ENCODE peak calls at places on chromosomes 2 and 18, in four cellular contexts. P is H9, V is SJSA1, O is endothelial cell of umbilical vein. C is an unnamed sample.

GRCh38 chr2:148534416-148535205 is 109.9 kb upstream of the EPC2 start:
- DNase-seq in P (no peak), V (no peak), O (no peak), C (no peak)

GRCh38 chr2:48140586-48140985 is 234.3 kb upstream of the FBXO11 start:
- DNase-seq in P (no peak), V (no peak), O (no peak), C (no peak)

GRCh38 chr2:170235860-170236638 is 58.1 kb downstream of the MYO3B start:
- DNase-seq in P (peak; percentile 50), V (peak; percentile 22), O (peak; percentile 72), C (no peak)

GRCh38 chr2:113175101-113175628 is 1.4 kb downstream of the PSD4 start:
- DNase-seq in P (no peak), V (no peak), O (no peak), C (peak; percentile 28)

GRCh38 chr2:133171396-133172004 is 396.8 kb downstream of the NCKAP5 start:
- DNase-seq in P (no peak), V (peak; percentile 76), O (peak; percentile 79), C (no peak)

GRCh38 chr2:37149626-37150322 is 7.0 kb downstream of the EIF2AK2 start:
- DNase-seq in P (no peak), V (no peak), O (peak; percentile 75), C (no peak)

GRCh38 chr2:191155608-191156071 is 4.8 kb upstream of the STAT4 start:
- DNase-seq in P (no peak), V (peak; percentile 34), O (peak; percentile 69), C (no peak)

GRCh38 chr2:232348936-232349335 is 29.6 kb upstream of the ALPP start:
- DNase-seq in P (no peak), V (no peak), O (no peak), C (no peak)

GRCh38 chr2:238722181-238722580 is 125.7 kb upstream of the TWIST2 start:
- DNase-seq in P (no peak), V (no peak), O (no peak), C (no peak)

GRCh38 chr2:234427081-234428058 is 69.5 kb downstream of the ARL4C start:
- DNase-seq in P (peak; percentile 71), V (peak; percentile 93), O (peak; percentile 75), C (no peak)

GRCh38 chr2:24625728-24626484 is 134.9 kb downstream of the NCOA1 start:
- DNase-seq in P (no peak), V (no peak), O (no peak), C (no peak)

GRCh38 chr2:10075571-10076209 is 4.5 kb downstream of the CYS1 start:
- DNase-seq in P (no peak), V (no peak), O (no peak), C (no peak)

GRCh38 chr2:222690564-222691200 is 19.2 kb downstream of the MOGAT1 start:
- DNase-seq in P (peak; percentile 76), V (peak; percentile 59), O (peak; percentile 62), C (peak; percentile 59)

GRCh38 chr2:25688236-25688635 is 14.9 kb upstream of the DTNB start:
- DNase-seq in P (no peak), V (no peak), O (no peak), C (no peak)

GRCh38 chr2:129905664-129906081 is 73.8 kb upstream of the RAB6C start:
- DNase-seq in P (peak; percentile 17), V (no peak), O (no peak), C (no peak)

GRCh38 chr18:21703241-21703820 is 1.2 kb downstream of the ABHD3 start:
- DNase-seq in P (peak; percentile 34), V (no peak), O (no peak), C (no peak)

GRCh38 chr2:38750011-38750792 is 959 bp downstream of the SRSF7 start:
- DNase-seq in P (no peak), V (no peak), O (peak; percentile 40), C (peak; percentile 33)

GRCh38 chr2:2698182-2699116 is 367.4 kb upstream of the MYT1L start:
- DNase-seq in P (no peak), V (no peak), O (no peak), C (no peak)

GRCh38 chr2:12320027-12320734 is 396.6 kb upstream of the TRIB2 start:
- DNase-seq in P (no peak), V (peak; percentile 59), O (no peak), C (no peak)

GRCh38 chr18:13438507-13439056 is 220.0 kb downstream of the LDLRAD4 start:
- DNase-seq in P (no peak), V (no peak), O (no peak), C (no peak)

GRCh38 chr18:49013961-49014604 is 63.3 kb upstream of the SMAD7 start:
- DNase-seq in P (peak; percentile 27), V (no peak), O (no peak), C (no peak)

GRCh38 chr18:73577365-73577764 is 570.3 kb downstream of the FBXO15 start:
- DNase-seq in P (no peak), V (no peak), O (no peak), C (no peak)

GRCh38 chr2:230691005-230691647 is 21.5 kb upstream of the CAB39 start:
- DNase-seq in P (no peak), V (peak; percentile 71), O (no peak), C (no peak)

GRCh38 chr2:14702258-14702657 is 69.7 kb downstream of the LRATD1 start:
- DNase-seq in P (no peak), V (no peak), O (no peak), C (no peak)

GRCh38 chr2:17976871-17977746 is 98.6 kb downstream of the KCNS3 start:
- DNase-seq in P (no peak), V (peak; percentile 98), O (no peak), C (no peak)

GRCh38 chr2:110869472-110870446 is 137.4 kb downstream of the ACOXL start:
- DNase-seq in P (peak; percentile 58), V (peak; percentile 5), O (no peak), C (no peak)

GRCh38 chr2:236584521-236585384 is 15.1 kb downstream of the ACKR3 start:
- DNase-seq in P (no peak), V (no peak), O (peak; percentile 47), C (no peak)

GRCh38 chr2:240210198-240210965 is 69.9 kb upstream of the OTOS start:
- DNase-seq in P (no peak), V (no peak), O (no peak), C (no peak)

GRCh38 chr2:226716126-226716525 is 83.5 kb downstream of the IRS1 start:
- DNase-seq in P (no peak), V (no peak), O (no peak), C (no peak)

GRCh38 chr2:72090781-72091482 is 56.7 kb downstream of the CYP26B1 start:
- DNase-seq in P (no peak), V (no peak), O (no peak), C (no peak)

GRCh38 chr2:100121124-100121718 is 21.2 kb downstream of the AFF3 start:
- DNase-seq in P (no peak), V (no peak), O (no peak), C (no peak)
- H3K9me3 ChIP-seq in P (no peaks in the 10 kb centered on the region), V (no peaks in the 10 kb centered on the region), O (no peaks in the 10 kb centered on the region), C (no peaks in the 10 kb centered on the region)

GRCh38 chr2:107627926-107628325 is 198.8 kb upstream of the RGPD4 start:
- DNase-seq in P (no peak), V (no peak), O (no peak), C (no peak)

GRCh38 chr2:107635883-107636282 is 190.8 kb upstream of the RGPD4 start:
- DNase-seq in P (no peak), V (no peak), O (no peak), C (no peak)

GRCh38 chr2:107634172-107634571 is 192.5 kb upstream of the RGPD4 start:
- DNase-seq in P (no peak), V (peak; percentile 8), O (no peak), C (no peak)

DNA sequence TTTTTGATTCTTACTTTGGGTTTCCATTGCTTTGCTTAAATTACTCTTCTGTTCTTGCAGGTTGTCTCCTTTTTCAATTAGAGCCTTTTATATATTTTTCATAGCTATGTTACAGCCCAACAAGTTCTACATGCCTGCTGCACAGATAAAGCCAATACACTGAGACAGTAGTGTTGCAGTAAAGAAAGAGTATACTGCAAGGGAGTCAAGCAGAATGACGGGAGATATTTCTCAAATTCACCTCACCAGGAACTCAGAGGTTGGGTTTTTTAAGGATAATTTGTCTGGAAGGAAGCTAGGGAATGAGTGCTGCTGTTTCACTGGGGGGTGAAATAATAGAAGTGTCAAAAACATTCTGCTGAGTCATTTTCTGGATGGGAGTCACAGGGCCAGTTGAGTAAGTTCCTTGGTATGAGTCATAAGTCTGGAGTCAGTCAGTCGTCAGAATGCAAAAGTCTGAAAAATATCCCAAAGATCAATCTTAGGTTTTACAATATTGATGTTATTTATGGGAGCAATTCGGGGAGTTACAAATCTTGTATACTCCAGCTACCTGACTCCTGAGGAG is 193.0 kb upstream of the RGPD4 start:
- DNase-seq in P (no peak), V (peak; percentile 46), O (no peak), C (no peak)
- H3K9me3 ChIP-seq in P (no peaks in the 10 kb centered on the region), V (no peaks in the 10 kb centered on the region), O (peaks cover 2% of the 10 kb centered on the region), C (peaks cover 2% of the 10 kb centered on the region)

GRCh38 chr2:180258041-180258537 is 251.0 kb upstream of the CWC22 start:
- DNase-seq in P (no peak), V (no peak), O (no peak), C (no peak)

GRCh38 chr2:180255981-180256380 is 248.9 kb upstream of the CWC22 start:
- DNase-seq in P (no peak), V (no peak), O (no peak), C (no peak)

GRCh38 chr2:180261976-180262375 is 254.9 kb upstream of the CWC22 start:
- DNase-seq in P (no peak), V (no peak), O (no peak), C (no peak)

GRCh38 chr2:180257247-180257646 is 250.2 kb upstream of the CWC22 start:
- DNase-seq in P (no peak), V (no peak), O (no peak), C (no peak)

GRCh38 chr2:180258579-180258978 is 251.5 kb upstream of the CWC22 start:
- DNase-seq in P (no peak), V (no peak), O (no peak), C (no peak)
- H3K9me3 ChIP-seq in P (no peaks in the 10 kb centered on the region), V (no peaks in the 10 kb centered on the region), O (no peaks in the 10 kb centered on the region), C (no peaks in the 10 kb centered on the region)

DNA sequence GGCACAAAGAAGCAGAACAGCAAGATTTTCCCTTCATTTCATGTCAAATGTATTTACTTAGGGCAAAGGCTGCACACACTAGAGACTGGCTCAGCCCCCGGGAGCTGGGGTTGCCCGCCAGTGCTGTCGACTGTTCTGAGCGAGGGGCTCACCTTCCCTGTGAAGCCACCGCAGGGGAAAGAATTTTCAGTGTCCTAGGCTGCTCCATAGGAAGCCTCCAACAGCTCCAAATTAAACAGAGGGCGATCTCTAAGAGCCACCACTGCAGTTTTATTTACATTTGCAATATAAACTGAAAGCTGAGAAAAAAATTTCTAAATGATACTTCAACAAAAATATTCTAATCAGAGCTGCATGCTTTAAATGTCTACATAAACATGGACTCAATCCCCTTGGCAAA is 54.0 kb downstream of the UXS1 start:
- DNase-seq in P (no peak), V (no peak), O (no peak), C (no peak)
- H3K9me3 ChIP-seq in P (no peaks in the 10 kb centered on the region), V (no peaks in the 10 kb centered on the region), O (no peaks in the 10 kb centered on the region), C (no peaks in the 10 kb centered on the region)

GRCh38 chr18:14942275-14942674 is 194.3 kb downstream of the ANKRD30B start:
- DNase-seq in P (no peak), V (no peak), O (no peak), C (no peak)

GRCh38 chr18:14945286-14945685 is 197.3 kb downstream of the ANKRD30B start:
- DNase-seq in P (no peak), V (no peak), O (no peak), C (no peak)

GRCh38 chr18:14944838-14945237 is 196.9 kb downstream of the ANKRD30B start:
- DNase-seq in P (no peak), V (no peak), O (no peak), C (no peak)

GRCh38 chr18:14943486-14943885 is 195.5 kb downstream of the ANKRD30B start:
- DNase-seq in P (no peak), V (no peak), O (no peak), C (no peak)

GRCh38 chr18:14943967-14944636 is 196.1 kb downstream of the ANKRD30B start:
- DNase-seq in P (no peak), V (no peak), O (no peak), C (no peak)
- H3K9me3 ChIP-seq in P (peaks cover 91% of the 10 kb centered on the region), V (no peaks in the 10 kb centered on the region), O (no peaks in the 10 kb centered on the region), C (no peaks in the 10 kb centered on the region)

C was measured in T-helper 17 cell.